ENCODE peak calls at places on chromosome 16, in six cellular contexts. R is lung, E is astrocyte of the spinal cord, F is astrocyte of the cerebellum, Y is transverse colon, J is adrenal gland. T is an unnamed sample.

GRCh38 chr16:526181-527014 is 1.1 kb upstream of the CAPN15 start:
- DNase-seq in R (peak; percentile 53), E (peak; percentile 35), F (peak; percentile 12), Y (peak; percentile 43), J (peak; percentile 79), T (peak; percentile 57)

GRCh38 chr16:89489731-89490385 is 503 bp downstream of the ANKRD11 start:
- DNase-seq in R (no peak), E (no peak), F (no peak), Y (no peak), J (no peak), T (no peak)

GRCh38 chr16:11708421-11708820 is 34.2 kb downstream of the TXNDC11 start:
- DNase-seq in R (no peak), E (no peak), F (no peak), Y (no peak), J (no peak), T (peak; percentile 52)

GRCh38 chr16:86287641-86288201 is 222.6 kb upstream of the FOXF1 start:
- DNase-seq in R (no peak), E (no peak), F (no peak), Y (no peak), J (no peak), T (no peak)

GRCh38 chr16:81429045-81429521 is 15.5 kb upstream of the CMIP start:
- DNase-seq in R (no peak), E (no peak), F (no peak), Y (peak; percentile 53), J (peak; percentile 83), T (peak; percentile 44)

GRCh38 chr16:70767377-70768204 is 33.4 kb downstream of the VAC14 start:
- DNase-seq in R (no peak), E (no peak), F (no peak), Y (no peak), J (no peak), T (peak; percentile 56)

GRCh38 chr16:9270424-9270823 is 179.0 kb downstream of the HAPSTR1 start:
- DNase-seq in R (no peak), E (no peak), F (no peak), Y (no peak), J (no peak), T (no peak)

GRCh38 chr16:55515110-55515509 is 6.2 kb downstream of the LPCAT2 start:
- DNase-seq in R (no peak), E (no peak), F (no peak), Y (no peak), J (no peak), T (no peak)

GRCh38 chr16:86993426-86994110 is 323.6 kb downstream of the C16orf95 start:
- DNase-seq in R (no peak), E (no peak), F (no peak), Y (no peak), J (no peak), T (no peak)

GRCh38 chr16:1610841-1611653 is 825 bp downstream of the IFT140 start:
- DNase-seq in R (no peak), E (no peak), F (no peak), Y (peak; percentile 12), J (peak; percentile 80), T (peak; percentile 2)

GRCh38 chr16:2151188-2152091 is 3.0 kb downstream of the RAB26 start:
- DNase-seq in R (no peak), E (no peak), F (no peak), Y (no peak), J (no peak), T (no peak)

GRCh38 chr16:84198401-84198800 is 7.4 kb downstream of the ADAD2 start:
- DNase-seq in R (no peak), E (peak; percentile 62), F (no peak), Y (no peak), J (no peak), T (no peak)

GRCh38 chr16:49658491-49658890 is 197.4 kb downstream of the ZNF423 start:
- DNase-seq in R (no peak), E (no peak), F (no peak), Y (no peak), J (no peak), T (no peak)

GRCh38 chr16:1876468-1876867 is 4.5 kb upstream of the MEIOB start:
- DNase-seq in R (no peak), E (no peak), F (no peak), Y (no peak), J (no peak), T (no peak)

GRCh38 chr16:3992297-3993051 is 112.0 kb upstream of the CREBBP start:
- DNase-seq in R (peak; percentile 75), E (no peak), F (no peak), Y (no peak), J (no peak), T (no peak)

GRCh38 chr16:20241321-20241720 is 86.0 kb downstream of the GP2 start:
- DNase-seq in R (no peak), E (no peak), F (no peak), Y (no peak), J (no peak), T (no peak)

GRCh38 chr16:20242568-20243240 is 84.6 kb downstream of the GP2 start:
- DNase-seq in R (no peak), E (no peak), F (no peak), Y (no peak), J (no peak), T (no peak)

GRCh38 chr16:20249247-20249646 is 78.1 kb downstream of the GP2 start:
- DNase-seq in R (no peak), E (no peak), F (no peak), Y (no peak), J (no peak), T (no peak)

DNA sequence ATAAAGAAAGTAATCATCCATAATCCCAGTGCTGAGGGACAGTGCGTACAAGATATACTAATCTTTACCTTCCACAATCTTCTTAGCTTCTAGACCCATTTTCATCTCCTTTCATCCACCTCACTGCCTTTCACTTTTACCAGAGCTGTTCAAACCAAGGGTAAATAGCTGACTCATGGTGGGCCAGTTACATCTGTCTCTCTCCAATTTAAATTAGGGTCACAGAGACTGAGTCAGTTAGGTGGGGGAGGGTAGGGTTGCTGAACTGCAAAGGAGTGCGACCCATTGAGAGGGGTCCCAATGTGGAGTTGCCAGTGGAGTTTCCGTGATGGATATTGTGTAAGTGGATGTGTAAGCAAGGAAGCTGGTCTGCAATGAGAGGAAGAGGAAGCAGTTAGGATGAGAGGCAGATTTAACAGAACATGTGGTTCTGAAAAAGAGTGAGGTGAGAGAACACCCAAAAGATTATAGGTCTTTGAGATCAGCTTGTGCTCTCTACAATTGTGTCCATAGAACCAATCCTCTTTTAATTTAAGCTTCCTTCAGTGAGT is 83.5 kb downstream of the GP2 start:
- DNase-seq in R (no peak), E (no peak), F (no peak), Y (no peak), J (no peak), T (no peak)
- H3K4me3 ChIP-seq in R (no peak overlapping the region), E (no peak overlapping the region), F (no peak overlapping the region), Y (no peak overlapping the region), J (no peak overlapping the region), T (no peak overlapping the region)

GRCh38 chr16:18984425-18985005 is 781 bp downstream of the TMC7 start:
- DNase-seq in R (no peak), E (no peak), F (no peak), Y (no peak), J (no peak), T (no peak)
- H3K4me3 ChIP-seq in R (peak overlapping the region; percentile 43), E (peak overlapping the region; percentile 48), F (peak overlapping the region; percentile 51), Y (peak overlapping the region; percentile 12), J (no peak overlapping the region), T (peak overlapping the region; percentile 60)

DNA sequence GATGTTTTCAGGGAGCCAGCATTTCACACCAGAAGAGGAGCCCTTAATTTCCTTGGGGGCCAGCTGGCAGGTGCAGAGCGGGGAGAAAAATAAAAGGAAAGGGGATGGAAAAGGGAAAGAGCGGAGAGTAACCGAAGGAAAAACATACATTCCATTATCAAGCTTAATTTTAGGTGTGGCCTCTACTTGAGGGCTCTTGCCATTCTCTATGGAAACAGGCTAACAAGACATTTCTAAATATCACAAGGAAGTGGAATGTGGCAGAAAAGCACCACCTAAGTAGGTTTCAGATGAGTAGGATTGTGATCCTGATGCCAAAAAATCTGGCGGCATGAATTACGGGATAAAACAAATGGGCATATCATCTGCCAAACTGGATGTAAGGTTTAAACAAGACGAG is 970 bp upstream of the DYNC1LI2 start:
- DNase-seq in R (peak; percentile 35), E (no peak), F (no peak), Y (no peak), J (no peak), T (no peak)
- H3K4me3 ChIP-seq in R (no peak overlapping the region), E (no peak overlapping the region), F (no peak overlapping the region), Y (no peak overlapping the region), J (no peak overlapping the region), T (no peak overlapping the region)

GRCh38 chr16:76634847-76635697 is 357.9 kb downstream of the CNTNAP4 start:
- DNase-seq in R (no peak), E (no peak), F (no peak), Y (no peak), J (no peak), T (peak; percentile 1)
- H3K4me3 ChIP-seq in R (no peak overlapping the region), E (no peak overlapping the region), F (no peak overlapping the region), Y (no peak overlapping the region), J (no peak overlapping the region), T (no peak overlapping the region)

GRCh38 chr16:88192601-88193000 is 190.2 kb upstream of the ZNF469 start:
- DNase-seq in R (no peak), E (no peak), F (no peak), Y (no peak), J (no peak), T (no peak)

GRCh38 chr16:88196471-88197400 is 186.0 kb upstream of the ZNF469 start:
- DNase-seq in R (no peak), E (no peak), F (no peak), Y (no peak), J (no peak), T (no peak)

GRCh38 chr16:88195911-88196465 is 186.8 kb upstream of the ZNF469 start:
- DNase-seq in R (no peak), E (no peak), F (no peak), Y (no peak), J (no peak), T (no peak)

GRCh38 chr16:88195021-88195581 is 187.7 kb upstream of the ZNF469 start:
- DNase-seq in R (no peak), E (no peak), F (no peak), Y (no peak), J (no peak), T (peak; percentile 51)

GRCh38 chr16:88194397-88195020 is 188.2 kb upstream of the ZNF469 start:
- DNase-seq in R (no peak), E (peak; percentile 51), F (no peak), Y (peak; percentile 36), J (peak; percentile 77), T (peak; percentile 62)
- H3K4me3 ChIP-seq in R (no peak overlapping the region), E (no peak overlapping the region), F (no peak overlapping the region), Y (no peak overlapping the region), J (no peak overlapping the region), T (no peak overlapping the region)

T was measured in foreskin fibroblast.